ENCODE peak calls at places on chromosomes 6 and 20, in four cellular contexts. R is fibroblast of the conjunctiva, B is H9, E is EH. A is an unnamed sample.

GRCh38 chr6:145784683-145785082 is 29.9 kb downstream of the FBXO30 start:
- DNase-seq in B (no peak), R (no peak), E (no peak), A (no peak)

GRCh38 chr6:74879970-74880369 is 325.9 kb downstream of the COL12A1 start:
- DNase-seq in B (no peak), R (no peak), E (peak), A (no peak)

GRCh38 chr20:58927490-58928061 is 53.5 kb upstream of the NELFCD start:
- DNase-seq in E (no peak), R (no peak), B (no peak), A (peak)

GRCh38 chr20:47475419-47476044 is 26.2 kb upstream of the NCOA3 start:
- DNase-seq in R (no peak), B (no peak), E (no peak), A (no peak)

GRCh38 chr6:74574794-74575193 is 631.1 kb downstream of the COL12A1 start:
- DNase-seq in R (no peak), E (peak), B (no peak), A (peak)

GRCh38 chr20:58236612-58237317 is 8.3 kb upstream of the ANKRD60 start:
- DNase-seq in B (peak), R (peak), E (peak), A (peak)

GRCh38 chr6:65638047-65638831 is 68.8 kb downstream of the EYS start:
- DNase-seq in B (peak), E (no peak), R (no peak), A (peak)

GRCh38 chr6:14925025-14925595 is 320.8 kb upstream of the JARID2 start:
- DNase-seq in B (no peak), E (peak), R (no peak), A (no peak)

GRCh38 chr20:23320317-23320716 is 30.3 kb upstream of the NXT1 start:
- DNase-seq in B (no peak), R (no peak), E (peak), A (no peak)

GRCh38 chr6:128538763-128539162 is 18.4 kb upstream of the PTPRK start:
- DNase-seq in E (peak), R (no peak), B (no peak), A (peak)

GRCh38 chr6:37491161-37491829 is 8.4 kb downstream of the CCDC167 start:
- DNase-seq in R (no peak), B (peak), E (no peak), A (no peak)

GRCh38 chr6:111154981-111155380 is 67.7 kb downstream of the SLC16A10 start:
- DNase-seq in R (no peak), B (no peak), E (no peak), A (peak)

GRCh38 chr6:7617954-7618764 is 28.2 kb downstream of the SNRNP48 start:
- DNase-seq in R (peak), B (no peak), E (peak), A (peak)

GRCh38 chr20:24051160-24051559 is 62.6 kb upstream of the GGTLC1 start:
- DNase-seq in R (no peak), E (no peak), B (no peak), A (no peak)

GRCh38 chr6:35703554-35703953 is 14.8 kb upstream of the FKBP5 start:
- DNase-seq in E (no peak), B (no peak), R (no peak), A (no peak)

GRCh38 chr6:157092736-157093135 is 230.6 kb downstream of the TMEM242 start:
- DNase-seq in E (no peak), R (no peak), B (no peak), A (no peak)

GRCh38 chr6:160041608-160042007 is 72.7 kb downstream of the IGF2R start:
- DNase-seq in B (no peak), R (peak), E (peak), A (peak)

GRCh38 chr6:39688494-39688893 is 36.7 kb downstream of the KIF6 start:
- DNase-seq in R (peak), B (no peak), E (peak), A (peak)

GRCh38 chr6:99330159-99330558 is 19.3 kb downstream of the FAXC start:
- DNase-seq in R (peak), E (peak), B (peak), A (peak)

GRCh38 chr6:82836022-82836575 is 229.5 kb downstream of the UBE3D start:
- DNase-seq in R (no peak), E (no peak), B (peak), A (no peak)

GRCh38 chr20:24608926-24609667 is 139.7 kb downstream of the SYNDIG1 start:
- DNase-seq in R (no peak), E (peak), B (no peak), A (no peak)

GRCh38 chr6:100809346-100809745 is 71.8 kb downstream of the ASCC3 start:
- DNase-seq in R (no peak), B (no peak), E (no peak), A (no peak)

GRCh38 chr6:148611213-148611612 is 135.6 kb upstream of the UST start:
- DNase-seq in E (peak), B (no peak), R (no peak), A (peak)

A was measured in M059J.